ENCODE peak calls at places on chromosomes 7 and 10, in nine cellular contexts. One of them, this sample, is unnamed.

GRCh38 chr10:92350411-92350810 is 59.4 kb downstream of the MARCHF5 start:
- DNase-seq in OCI-LY7: no peak
- DNase-seq in H9: no peak
- DNase-seq in sigmoid colon: no peak
- DNase-seq in mesothelial cell of epicardium: no peak
- DNase-seq in CD4-positive, alpha-beta T cell: no peak
- DNase-seq in brain microvascular endothelial cell: no peak
- DNase-seq in HFFc6: peak; percentile 1
- DNase-seq in cardiac muscle cell: no peak
- DNase-seq in this sample: no peak

GRCh38 chr10:24456319-24456718 is 247.4 kb downstream of the KIAA1217 start:
- DNase-seq in brain microvascular endothelial cell: peak; percentile 97
- DNase-seq in OCI-LY7: no peak
- DNase-seq in sigmoid colon: no peak
- DNase-seq in mesothelial cell of epicardium: no peak
- DNase-seq in H9: no peak
- DNase-seq in CD4-positive, alpha-beta T cell: no peak
- DNase-seq in HFFc6: peak; percentile 87
- DNase-seq in cardiac muscle cell: no peak
- DNase-seq in this sample: no peak

GRCh38 chr7:149836434-149836833 is 1.7 kb upstream of the ZNF862 start:
- DNase-seq in brain microvascular endothelial cell: no peak
- DNase-seq in sigmoid colon: no peak
- DNase-seq in OCI-LY7: no peak
- DNase-seq in CD4-positive, alpha-beta T cell: no peak
- DNase-seq in HFFc6: no peak
- DNase-seq in cardiac muscle cell: no peak
- DNase-seq in H9: no peak
- DNase-seq in mesothelial cell of epicardium: no peak
- DNase-seq in this sample: no peak

GRCh38 chr10:119341236-119342016 is 134.1 kb downstream of the GRK5 start:
- DNase-seq in cardiac muscle cell: peak; percentile 86
- DNase-seq in brain microvascular endothelial cell: peak; percentile 76
- DNase-seq in OCI-LY7: no peak
- DNase-seq in H9: no peak
- DNase-seq in mesothelial cell of epicardium: no peak
- DNase-seq in sigmoid colon: no peak
- DNase-seq in HFFc6: peak; percentile 39
- DNase-seq in CD4-positive, alpha-beta T cell: peak; percentile 53
- DNase-seq in this sample: no peak

GRCh38 chr10:13984647-13985155 is 346.0 kb downstream of the FRMD4A start:
- DNase-seq in OCI-LY7: no peak
- DNase-seq in CD4-positive, alpha-beta T cell: no peak
- DNase-seq in brain microvascular endothelial cell: peak; percentile 82
- DNase-seq in H9: no peak
- DNase-seq in cardiac muscle cell: no peak
- DNase-seq in mesothelial cell of epicardium: no peak
- DNase-seq in sigmoid colon: no peak
- DNase-seq in HFFc6: peak; percentile 92
- DNase-seq in this sample: no peak

GRCh38 chr7:71272509-71273214 is 140.7 kb downstream of the GALNT17 start:
- DNase-seq in OCI-LY7: no peak
- DNase-seq in brain microvascular endothelial cell: no peak
- DNase-seq in H9: no peak
- DNase-seq in CD4-positive, alpha-beta T cell: no peak
- DNase-seq in mesothelial cell of epicardium: no peak
- DNase-seq in sigmoid colon: no peak
- DNase-seq in cardiac muscle cell: no peak
- DNase-seq in HFFc6: no peak
- DNase-seq in this sample: no peak

GRCh38 chr7:75986147-75986781 is 8.1 kb downstream of the TMEM120A start:
- DNase-seq in brain microvascular endothelial cell: no peak
- DNase-seq in H9: no peak
- DNase-seq in OCI-LY7: no peak
- DNase-seq in sigmoid colon: peak; percentile 55
- DNase-seq in cardiac muscle cell: no peak
- DNase-seq in CD4-positive, alpha-beta T cell: no peak
- DNase-seq in mesothelial cell of epicardium: no peak
- DNase-seq in HFFc6: no peak
- DNase-seq in this sample: no peak

GRCh38 chr7:98107313-98107691 is 640 bp downstream of the LMTK2 start:
- DNase-seq in mesothelial cell of epicardium: no peak
- DNase-seq in sigmoid colon: no peak
- DNase-seq in CD4-positive, alpha-beta T cell: no peak
- DNase-seq in brain microvascular endothelial cell: no peak
- DNase-seq in cardiac muscle cell: peak; percentile 34
- DNase-seq in HFFc6: no peak
- DNase-seq in H9: no peak
- DNase-seq in OCI-LY7: peak; percentile 49
- DNase-seq in this sample: no peak

DNA sequence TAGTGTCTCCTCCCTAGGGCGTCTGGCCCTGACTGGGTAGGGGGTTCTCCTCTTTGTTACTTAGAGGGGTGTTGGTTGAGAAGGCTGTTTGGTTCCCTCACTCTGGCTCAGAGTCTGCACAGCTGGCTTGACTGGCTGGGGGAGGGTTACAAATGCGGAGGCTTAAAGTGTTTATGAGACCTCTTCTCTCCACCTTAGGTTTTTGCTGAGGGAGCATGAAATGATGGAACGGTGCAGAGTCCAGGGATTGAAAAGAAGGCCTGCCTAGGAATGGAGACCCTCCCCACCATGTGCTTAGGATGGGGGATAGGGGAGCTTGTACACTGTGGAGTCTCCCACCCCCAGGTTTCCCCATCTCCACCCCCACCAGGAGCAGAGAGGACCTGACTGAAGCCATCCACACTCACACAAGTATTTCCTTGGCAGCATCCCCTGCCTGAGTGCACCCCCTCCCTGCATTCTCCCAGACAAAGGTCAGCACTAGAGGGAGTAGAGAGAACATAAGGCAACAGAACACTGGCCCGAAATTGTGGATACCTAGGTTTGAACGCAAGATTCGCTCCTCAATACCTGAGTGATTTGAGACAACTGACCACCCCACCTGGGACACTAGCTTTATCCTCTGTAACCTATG is 1.7 kb upstream of the LDB1 start:
- DNase-seq in sigmoid colon: peak; percentile 85
- DNase-seq in mesothelial cell of epicardium: no peak
- DNase-seq in CD4-positive, alpha-beta T cell: no peak
- DNase-seq in OCI-LY7: no peak
- DNase-seq in brain microvascular endothelial cell: no peak
- DNase-seq in HFFc6: peak; percentile 30
- DNase-seq in cardiac muscle cell: peak; percentile 51
- DNase-seq in H9: peak; percentile 71
- DNase-seq in this sample: no peak
- TF ChIP-seq CTCF in sigmoid colon: peak; percentile 20
- TF ChIP-seq CTCF in mesothelial cell of epicardium: no peak
- TF ChIP-seq CTCF in CD4-positive, alpha-beta T cell: no peak
- TF ChIP-seq CTCF in OCI-LY7: no peak
- TF ChIP-seq CTCF in brain microvascular endothelial cell: peak; percentile 45
- TF ChIP-seq CTCF in HFFc6: peak; percentile 47
- TF ChIP-seq CTCF in cardiac muscle cell: peak; percentile 41
- TF ChIP-seq CTCF in H9: peak; percentile 40
- TF ChIP-seq CTCF in this sample: peak; percentile 13

GRCh38 chr10:34698979-34699378 is 116.1 kb downstream of the PARD3 start:
- DNase-seq in H9: no peak
- DNase-seq in cardiac muscle cell: no peak
- DNase-seq in HFFc6: peak; percentile 69
- DNase-seq in sigmoid colon: no peak
- DNase-seq in CD4-positive, alpha-beta T cell: no peak
- DNase-seq in brain microvascular endothelial cell: peak; percentile 77
- DNase-seq in mesothelial cell of epicardium: no peak
- DNase-seq in OCI-LY7: no peak
- DNase-seq in this sample: no peak

GRCh38 chr10:34699904-34700303 is 115.2 kb downstream of the PARD3 start:
- DNase-seq in mesothelial cell of epicardium: no peak
- DNase-seq in CD4-positive, alpha-beta T cell: no peak
- DNase-seq in brain microvascular endothelial cell: no peak
- DNase-seq in cardiac muscle cell: no peak
- DNase-seq in OCI-LY7: no peak
- DNase-seq in H9: no peak
- DNase-seq in sigmoid colon: no peak
- DNase-seq in HFFc6: no peak
- DNase-seq in this sample: no peak

GRCh38 chr10:34697366-34698247 is 117.5 kb downstream of the PARD3 start:
- DNase-seq in cardiac muscle cell: no peak
- DNase-seq in sigmoid colon: no peak
- DNase-seq in OCI-LY7: no peak
- DNase-seq in brain microvascular endothelial cell: no peak
- DNase-seq in CD4-positive, alpha-beta T cell: no peak
- DNase-seq in mesothelial cell of epicardium: no peak
- DNase-seq in H9: no peak
- DNase-seq in HFFc6: no peak
- DNase-seq in this sample: no peak

GRCh38 chr10:34696423-34696822 is 118.7 kb downstream of the PARD3 start:
- DNase-seq in HFFc6: peak; percentile 75
- DNase-seq in CD4-positive, alpha-beta T cell: no peak
- DNase-seq in brain microvascular endothelial cell: peak; percentile 42
- DNase-seq in mesothelial cell of epicardium: no peak
- DNase-seq in sigmoid colon: no peak
- DNase-seq in cardiac muscle cell: no peak
- DNase-seq in OCI-LY7: no peak
- DNase-seq in H9: no peak
- DNase-seq in this sample: no peak

GRCh38 chr10:34698248-34698831 is 116.8 kb downstream of the PARD3 start:
- DNase-seq in OCI-LY7: no peak
- DNase-seq in H9: no peak
- DNase-seq in CD4-positive, alpha-beta T cell: no peak
- DNase-seq in sigmoid colon: no peak
- DNase-seq in mesothelial cell of epicardium: no peak
- DNase-seq in HFFc6: no peak
- DNase-seq in cardiac muscle cell: no peak
- DNase-seq in brain microvascular endothelial cell: no peak
- DNase-seq in this sample: no peak
- TF ChIP-seq CTCF in OCI-LY7: no peak
- TF ChIP-seq CTCF in H9: no peak
- TF ChIP-seq CTCF in CD4-positive, alpha-beta T cell: no peak
- TF ChIP-seq CTCF in sigmoid colon: no peak
- TF ChIP-seq CTCF in mesothelial cell of epicardium: no peak
- TF ChIP-seq CTCF in HFFc6: no peak
- TF ChIP-seq CTCF in cardiac muscle cell: no peak
- TF ChIP-seq CTCF in brain microvascular endothelial cell: no peak
- TF ChIP-seq CTCF in this sample: no peak

GRCh38 chr7:5590596-5591546 is 167.2 kb upstream of the TNRC18 start:
- DNase-seq in CD4-positive, alpha-beta T cell: no peak
- DNase-seq in brain microvascular endothelial cell: no peak
- DNase-seq in mesothelial cell of epicardium: no peak
- DNase-seq in sigmoid colon: no peak
- DNase-seq in H9: no peak
- DNase-seq in cardiac muscle cell: no peak
- DNase-seq in OCI-LY7: no peak
- DNase-seq in HFFc6: no peak
- DNase-seq in this sample: no peak

GRCh38 chr7:5594616-5595544 is 171.2 kb upstream of the TNRC18 start:
- DNase-seq in OCI-LY7: no peak
- DNase-seq in HFFc6: no peak
- DNase-seq in mesothelial cell of epicardium: no peak
- DNase-seq in brain microvascular endothelial cell: peak; percentile 17
- DNase-seq in CD4-positive, alpha-beta T cell: no peak
- DNase-seq in H9: peak; percentile 75
- DNase-seq in cardiac muscle cell: peak; percentile 70
- DNase-seq in sigmoid colon: no peak
- DNase-seq in this sample: no peak

GRCh38 chr7:5595545-5596045 is 172.0 kb upstream of the TNRC18 start:
- DNase-seq in sigmoid colon: no peak
- DNase-seq in mesothelial cell of epicardium: no peak
- DNase-seq in cardiac muscle cell: no peak
- DNase-seq in H9: no peak
- DNase-seq in brain microvascular endothelial cell: no peak
- DNase-seq in OCI-LY7: no peak
- DNase-seq in HFFc6: peak; percentile 63
- DNase-seq in CD4-positive, alpha-beta T cell: no peak
- DNase-seq in this sample: no peak

GRCh38 chr7:5589819-5590595 is 166.4 kb upstream of the TNRC18 start:
- DNase-seq in sigmoid colon: no peak
- DNase-seq in H9: no peak
- DNase-seq in CD4-positive, alpha-beta T cell: no peak
- DNase-seq in mesothelial cell of epicardium: no peak
- DNase-seq in cardiac muscle cell: no peak
- DNase-seq in brain microvascular endothelial cell: no peak
- DNase-seq in OCI-LY7: no peak
- DNase-seq in HFFc6: no peak
- DNase-seq in this sample: no peak

DNA sequence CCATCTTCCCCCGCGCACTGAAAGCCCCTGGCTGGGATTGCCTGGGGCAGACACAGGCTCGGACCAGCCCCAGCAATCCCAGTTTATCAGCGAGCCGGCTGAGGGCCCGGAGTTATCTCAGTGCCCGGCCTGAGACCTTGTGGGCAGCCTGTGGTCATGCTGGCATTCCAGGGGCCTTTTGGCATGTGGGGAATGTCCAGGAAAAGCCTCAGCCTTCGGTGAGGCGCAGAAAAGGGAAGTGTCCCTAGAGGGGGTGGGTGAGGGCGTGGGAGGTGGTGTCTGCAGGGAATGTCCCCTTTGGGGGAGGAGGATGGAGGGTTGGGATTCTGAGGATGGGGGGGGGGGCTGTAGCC is 167.9 kb upstream of the TNRC18 start:
- DNase-seq in brain microvascular endothelial cell: peak; percentile 70
- DNase-seq in mesothelial cell of epicardium: no peak
- DNase-seq in H9: no peak
- DNase-seq in CD4-positive, alpha-beta T cell: no peak
- DNase-seq in HFFc6: peak; percentile 88
- DNase-seq in OCI-LY7: no peak
- DNase-seq in cardiac muscle cell: peak; percentile 86
- DNase-seq in sigmoid colon: no peak
- DNase-seq in this sample: no peak
- TF ChIP-seq CTCF in brain microvascular endothelial cell: no peak
- TF ChIP-seq CTCF in mesothelial cell of epicardium: no peak
- TF ChIP-seq CTCF in H9: no peak
- TF ChIP-seq CTCF in CD4-positive, alpha-beta T cell: no peak
- TF ChIP-seq CTCF in HFFc6: no peak
- TF ChIP-seq CTCF in OCI-LY7: no peak
- TF ChIP-seq CTCF in cardiac muscle cell: no peak
- TF ChIP-seq CTCF in sigmoid colon: no peak
- TF ChIP-seq CTCF in this sample: no peak

GRCh38 chr10:16832351-16833080 is 15.3 kb upstream of the RSU1 start:
- DNase-seq in CD4-positive, alpha-beta T cell: no peak
- DNase-seq in HFFc6: peak; percentile 90
- DNase-seq in H9: no peak
- DNase-seq in cardiac muscle cell: no peak
- DNase-seq in OCI-LY7: no peak
- DNase-seq in brain microvascular endothelial cell: peak; percentile 95
- DNase-seq in mesothelial cell of epicardium: no peak
- DNase-seq in sigmoid colon: no peak
- DNase-seq in this sample: no peak

GRCh38 chr10:16828731-16829175 is 11.5 kb upstream of the RSU1 start:
- DNase-seq in sigmoid colon: no peak
- DNase-seq in mesothelial cell of epicardium: no peak
- DNase-seq in HFFc6: peak; percentile 83
- DNase-seq in H9: no peak
- DNase-seq in OCI-LY7: no peak
- DNase-seq in cardiac muscle cell: no peak
- DNase-seq in CD4-positive, alpha-beta T cell: no peak
- DNase-seq in brain microvascular endothelial cell: peak; percentile 94
- DNase-seq in this sample: no peak

GRCh38 chr10:16822726-16823360 is 5.6 kb upstream of the RSU1 start:
- DNase-seq in H9: no peak
- DNase-seq in OCI-LY7: no peak
- DNase-seq in cardiac muscle cell: no peak
- DNase-seq in CD4-positive, alpha-beta T cell: no peak
- DNase-seq in sigmoid colon: no peak
- DNase-seq in HFFc6: no peak
- DNase-seq in brain microvascular endothelial cell: no peak
- DNase-seq in mesothelial cell of epicardium: no peak
- DNase-seq in this sample: no peak

GRCh38 chr10:16828114-16828568 is 10.9 kb upstream of the RSU1 start:
- DNase-seq in sigmoid colon: peak; percentile 71
- DNase-seq in H9: peak; percentile 78
- DNase-seq in cardiac muscle cell: peak; percentile 88
- DNase-seq in CD4-positive, alpha-beta T cell: peak; percentile 48
- DNase-seq in OCI-LY7: peak; percentile 77
- DNase-seq in HFFc6: peak; percentile 79
- DNase-seq in mesothelial cell of epicardium: no peak
- DNase-seq in brain microvascular endothelial cell: peak; percentile 74
- DNase-seq in this sample: peak; percentile 44
- TF ChIP-seq CTCF in sigmoid colon: peak; percentile 66
- TF ChIP-seq CTCF in H9: peak; percentile 74
- TF ChIP-seq CTCF in cardiac muscle cell: peak; percentile 46
- TF ChIP-seq CTCF in CD4-positive, alpha-beta T cell: peak; percentile 63
- TF ChIP-seq CTCF in OCI-LY7: peak; percentile 76
- TF ChIP-seq CTCF in HFFc6: peak; percentile 85
- TF ChIP-seq CTCF in mesothelial cell of epicardium: peak; percentile 80
- TF ChIP-seq CTCF in brain microvascular endothelial cell: peak; percentile 61
- TF ChIP-seq CTCF in this sample: peak; percentile 70